ENCODE peak calls at places on chromosomes 4 and X, in nine cellular contexts. One of them, this sample, is unnamed.

GRCh38 chr4:94127707-94128328 is 79.8 kb upstream of the SMARCAD1 start:
- DNase-seq in PC-3: peak; percentile 33
- DNase-seq in psoas muscle: no peak
- DNase-seq in CD8-positive, alpha-beta T cell: no peak
- DNase-seq in uterus: no peak
- DNase-seq in aorta: no peak
- DNase-seq in upper lobe of right lung: no peak
- DNase-seq in cardiac muscle cell: peak; percentile 46
- DNase-seq in bronchial epithelial cell: peak; percentile 46
- DNase-seq in this sample: no peak

GRCh38 chr4:602559-602942 is 22.8 kb upstream of the PDE6B start:
- DNase-seq in uterus: no peak
- DNase-seq in psoas muscle: no peak
- DNase-seq in aorta: no peak
- DNase-seq in CD8-positive, alpha-beta T cell: peak; percentile 54
- DNase-seq in upper lobe of right lung: peak; percentile 85
- DNase-seq in PC-3: peak; percentile 80
- DNase-seq in bronchial epithelial cell: peak; percentile 29
- DNase-seq in cardiac muscle cell: peak; percentile 80
- DNase-seq in this sample: peak; percentile 67

GRCh38 chrX:11193035-11193469 is 81.9 kb downstream of the HCCS start:
- DNase-seq in PC-3: peak; percentile 53
- DNase-seq in psoas muscle: no peak
- DNase-seq in uterus: no peak
- DNase-seq in cardiac muscle cell: no peak
- DNase-seq in aorta: no peak
- DNase-seq in CD8-positive, alpha-beta T cell: no peak
- DNase-seq in bronchial epithelial cell: peak; percentile 81
- DNase-seq in upper lobe of right lung: no peak
- DNase-seq in this sample: no peak

GRCh38 chr4:56681158-56681848 is at the start of gene HOPX:
- DNase-seq in PC-3: peak; percentile 86
- DNase-seq in uterus: no peak
- DNase-seq in aorta: no peak
- DNase-seq in upper lobe of right lung: peak; percentile 86
- DNase-seq in psoas muscle: no peak
- DNase-seq in CD8-positive, alpha-beta T cell: no peak
- DNase-seq in cardiac muscle cell: peak; percentile 41
- DNase-seq in bronchial epithelial cell: peak; percentile 86
- DNase-seq in this sample: peak; percentile 78

GRCh38 chr4:150244600-150244999 is 166.4 kb downstream of the DCLK2 start:
- DNase-seq in PC-3: peak; percentile 52
- DNase-seq in psoas muscle: no peak
- DNase-seq in cardiac muscle cell: no peak
- DNase-seq in CD8-positive, alpha-beta T cell: no peak
- DNase-seq in uterus: no peak
- DNase-seq in upper lobe of right lung: no peak
- DNase-seq in bronchial epithelial cell: peak; percentile 24
- DNase-seq in aorta: no peak
- DNase-seq in this sample: no peak

GRCh38 chrX:21479695-21480280 is 105.6 kb downstream of the CNKSR2 start:
- DNase-seq in uterus: no peak
- DNase-seq in upper lobe of right lung: no peak
- DNase-seq in cardiac muscle cell: peak; percentile 64
- DNase-seq in aorta: no peak
- DNase-seq in CD8-positive, alpha-beta T cell: no peak
- DNase-seq in psoas muscle: no peak
- DNase-seq in PC-3: peak; percentile 76
- DNase-seq in bronchial epithelial cell: peak; percentile 44
- DNase-seq in this sample: no peak

GRCh38 chr4:40395908-40396806 is 61.0 kb downstream of the CHRNA9 start:
- DNase-seq in cardiac muscle cell: peak; percentile 23
- DNase-seq in bronchial epithelial cell: peak; percentile 75
- DNase-seq in PC-3: peak; percentile 83
- DNase-seq in aorta: no peak
- DNase-seq in upper lobe of right lung: peak; percentile 79
- DNase-seq in psoas muscle: peak; percentile 31
- DNase-seq in uterus: peak; percentile 59
- DNase-seq in CD8-positive, alpha-beta T cell: no peak
- DNase-seq in this sample: peak; percentile 40

GRCh38 chr4:23022032-23022431 is 329.3 kb downstream of the GBA3 start:
- DNase-seq in uterus: no peak
- DNase-seq in PC-3: peak; percentile 89
- DNase-seq in aorta: no peak
- DNase-seq in upper lobe of right lung: no peak
- DNase-seq in bronchial epithelial cell: peak; percentile 69
- DNase-seq in CD8-positive, alpha-beta T cell: no peak
- DNase-seq in psoas muscle: no peak
- DNase-seq in cardiac muscle cell: no peak
- DNase-seq in this sample: no peak

GRCh38 chrX:23592741-23593140 is 74.6 kb upstream of the PRDX4 start:
- DNase-seq in cardiac muscle cell: no peak
- DNase-seq in upper lobe of right lung: peak; percentile 41
- DNase-seq in aorta: no peak
- DNase-seq in bronchial epithelial cell: no peak
- DNase-seq in psoas muscle: no peak
- DNase-seq in uterus: no peak
- DNase-seq in PC-3: no peak
- DNase-seq in CD8-positive, alpha-beta T cell: no peak
- DNase-seq in this sample: no peak

GRCh38 chr4:28449080-28449479 is 1588.4 kb downstream of the STIM2 start:
- DNase-seq in CD8-positive, alpha-beta T cell: no peak
- DNase-seq in bronchial epithelial cell: no peak
- DNase-seq in aorta: no peak
- DNase-seq in cardiac muscle cell: no peak
- DNase-seq in psoas muscle: no peak
- DNase-seq in uterus: no peak
- DNase-seq in PC-3: no peak
- DNase-seq in upper lobe of right lung: no peak
- DNase-seq in this sample: no peak

GRCh38 chr4:115113382-115114106 is at the start of gene NDST4:
- DNase-seq in bronchial epithelial cell: peak; percentile 5
- DNase-seq in uterus: no peak
- DNase-seq in cardiac muscle cell: peak; percentile 32
- DNase-seq in upper lobe of right lung: no peak
- DNase-seq in CD8-positive, alpha-beta T cell: no peak
- DNase-seq in aorta: no peak
- DNase-seq in psoas muscle: no peak
- DNase-seq in PC-3: peak; percentile 36
- DNase-seq in this sample: peak; percentile 19

GRCh38 chr4:128636906-128637305 is 172.6 kb upstream of the JADE1 start:
- DNase-seq in uterus: no peak
- DNase-seq in PC-3: no peak
- DNase-seq in CD8-positive, alpha-beta T cell: no peak
- DNase-seq in upper lobe of right lung: no peak
- DNase-seq in cardiac muscle cell: no peak
- DNase-seq in aorta: no peak
- DNase-seq in bronchial epithelial cell: no peak
- DNase-seq in psoas muscle: no peak
- DNase-seq in this sample: no peak

GRCh38 chr4:37673523-37674192 is 12.5 kb downstream of the RELL1 start:
- DNase-seq in cardiac muscle cell: no peak
- DNase-seq in upper lobe of right lung: no peak
- DNase-seq in bronchial epithelial cell: no peak
- DNase-seq in uterus: no peak
- DNase-seq in CD8-positive, alpha-beta T cell: no peak
- DNase-seq in PC-3: no peak
- DNase-seq in psoas muscle: no peak
- DNase-seq in aorta: no peak
- DNase-seq in this sample: peak; percentile 30

GRCh38 chr4:37678624-37679023 is 7.6 kb downstream of the RELL1 start:
- DNase-seq in upper lobe of right lung: no peak
- DNase-seq in aorta: no peak
- DNase-seq in cardiac muscle cell: no peak
- DNase-seq in uterus: no peak
- DNase-seq in PC-3: no peak
- DNase-seq in bronchial epithelial cell: no peak
- DNase-seq in psoas muscle: no peak
- DNase-seq in CD8-positive, alpha-beta T cell: no peak
- DNase-seq in this sample: no peak

GRCh38 chr4:37680089-37680488 is 6.1 kb downstream of the RELL1 start:
- DNase-seq in upper lobe of right lung: no peak
- DNase-seq in bronchial epithelial cell: no peak
- DNase-seq in uterus: no peak
- DNase-seq in CD8-positive, alpha-beta T cell: no peak
- DNase-seq in PC-3: no peak
- DNase-seq in aorta: no peak
- DNase-seq in psoas muscle: no peak
- DNase-seq in cardiac muscle cell: no peak
- DNase-seq in this sample: no peak

GRCh38 chr4:37674446-37674845 is 11.7 kb downstream of the RELL1 start:
- DNase-seq in upper lobe of right lung: no peak
- DNase-seq in CD8-positive, alpha-beta T cell: no peak
- DNase-seq in PC-3: no peak
- DNase-seq in psoas muscle: no peak
- DNase-seq in aorta: no peak
- DNase-seq in bronchial epithelial cell: no peak
- DNase-seq in uterus: no peak
- DNase-seq in cardiac muscle cell: no peak
- DNase-seq in this sample: no peak

DNA sequence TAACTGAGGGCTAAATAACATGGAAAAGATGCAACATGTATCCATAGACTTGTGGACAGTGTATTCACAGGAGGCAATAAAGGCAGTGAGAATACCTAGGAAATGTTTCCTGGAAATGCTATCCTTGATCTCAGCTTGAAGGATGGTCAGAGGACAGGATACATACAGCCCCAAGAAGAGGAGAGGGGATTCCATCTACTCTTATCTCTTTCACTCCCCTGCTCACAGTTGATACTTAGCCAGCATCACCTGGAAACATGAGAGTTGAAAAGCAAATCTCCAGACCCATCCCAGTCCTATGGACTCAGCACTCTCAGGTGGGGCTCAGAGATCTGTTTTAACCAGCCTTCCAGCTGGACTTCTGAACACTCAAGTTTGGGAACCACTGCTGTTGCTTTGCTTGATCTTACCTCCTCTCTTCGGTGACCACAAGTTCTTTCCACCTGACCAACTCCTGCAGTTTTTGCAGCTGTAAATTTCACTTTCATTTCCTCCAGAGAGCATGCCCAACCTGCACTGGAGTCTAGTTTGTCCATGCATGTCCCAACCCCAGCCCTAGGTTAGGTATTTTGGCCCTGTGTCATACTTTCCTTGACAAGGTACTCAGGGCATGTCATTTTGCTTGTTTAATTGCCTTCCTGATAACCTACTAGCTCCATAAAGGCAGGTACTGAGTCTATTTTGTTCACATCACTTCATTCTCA is 10.4 kb downstream of the RELL1 start:
- DNase-seq in bronchial epithelial cell: peak; percentile 48
- DNase-seq in PC-3: no peak
- DNase-seq in CD8-positive, alpha-beta T cell: no peak
- DNase-seq in aorta: no peak
- DNase-seq in cardiac muscle cell: no peak
- DNase-seq in upper lobe of right lung: no peak
- DNase-seq in uterus: no peak
- DNase-seq in psoas muscle: no peak
- DNase-seq in this sample: no peak
- H3K27me3 ChIP-seq in bronchial epithelial cell: no peaks in the 10 kb centered on the region
- H3K27me3 ChIP-seq in PC-3: no peaks in the 10 kb centered on the region
- H3K27me3 ChIP-seq in CD8-positive, alpha-beta T cell: no peaks in the 10 kb centered on the region
- H3K27me3 ChIP-seq in aorta: no peaks in the 10 kb centered on the region
- H3K27me3 ChIP-seq in cardiac muscle cell: no peaks in the 10 kb centered on the region
- H3K27me3 ChIP-seq in upper lobe of right lung: no peaks in the 10 kb centered on the region
- H3K27me3 ChIP-seq in uterus: no peaks in the 10 kb centered on the region
- H3K27me3 ChIP-seq in psoas muscle: no peaks in the 10 kb centered on the region
- H3K27me3 ChIP-seq in this sample: no peaks in the 10 kb centered on the region

GRCh38 chr4:184821242-184821641 is 4.5 kb downstream of the ACSL1 start:
- DNase-seq in uterus: no peak
- DNase-seq in bronchial epithelial cell: no peak
- DNase-seq in aorta: no peak
- DNase-seq in psoas muscle: no peak
- DNase-seq in upper lobe of right lung: no peak
- DNase-seq in CD8-positive, alpha-beta T cell: no peak
- DNase-seq in cardiac muscle cell: no peak
- DNase-seq in PC-3: no peak
- DNase-seq in this sample: no peak
- H3K27me3 ChIP-seq in uterus: no peaks in the 10 kb centered on the region
- H3K27me3 ChIP-seq in bronchial epithelial cell: no peaks in the 10 kb centered on the region
- H3K27me3 ChIP-seq in aorta: no peaks in the 10 kb centered on the region
- H3K27me3 ChIP-seq in psoas muscle: no peaks in the 10 kb centered on the region
- H3K27me3 ChIP-seq in upper lobe of right lung: no peaks in the 10 kb centered on the region
- H3K27me3 ChIP-seq in CD8-positive, alpha-beta T cell: no peaks in the 10 kb centered on the region
- H3K27me3 ChIP-seq in cardiac muscle cell: peaks cover under 1% of the 10 kb centered on the region
- H3K27me3 ChIP-seq in PC-3: no peaks in the 10 kb centered on the region
- H3K27me3 ChIP-seq in this sample: no peaks in the 10 kb centered on the region

DNA sequence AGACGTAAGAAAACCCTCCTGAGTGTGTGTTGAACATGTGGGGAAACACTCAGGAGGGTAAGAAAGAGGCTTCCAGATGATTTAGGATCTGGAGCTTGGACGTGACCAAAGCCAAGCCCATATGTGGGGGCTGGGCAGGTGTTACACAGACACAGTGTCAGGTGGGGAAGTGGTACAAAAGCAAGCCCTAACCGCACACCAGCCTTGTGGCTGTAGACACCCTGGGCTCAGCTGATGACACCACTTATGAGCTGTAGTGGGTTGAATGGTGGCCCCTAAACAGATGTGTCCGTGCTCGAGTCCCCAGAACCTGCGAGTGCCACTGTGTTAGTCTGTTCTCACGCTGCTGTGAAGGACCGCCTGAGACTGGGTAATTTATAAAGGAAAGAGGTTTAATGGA is 25.0 kb upstream of the NSG1 start:
- DNase-seq in aorta: no peak
- DNase-seq in PC-3: no peak
- DNase-seq in CD8-positive, alpha-beta T cell: no peak
- DNase-seq in cardiac muscle cell: no peak
- DNase-seq in uterus: no peak
- DNase-seq in upper lobe of right lung: no peak
- DNase-seq in psoas muscle: no peak
- DNase-seq in bronchial epithelial cell: no peak
- DNase-seq in this sample: no peak
- H3K27me3 ChIP-seq in aorta: no peaks in the 10 kb centered on the region
- H3K27me3 ChIP-seq in PC-3: peaks cover 19% of the 10 kb centered on the region
- H3K27me3 ChIP-seq in CD8-positive, alpha-beta T cell: no peaks in the 10 kb centered on the region
- H3K27me3 ChIP-seq in cardiac muscle cell: no peaks in the 10 kb centered on the region
- H3K27me3 ChIP-seq in uterus: no peaks in the 10 kb centered on the region
- H3K27me3 ChIP-seq in upper lobe of right lung: peaks cover 15% of the 10 kb centered on the region
- H3K27me3 ChIP-seq in psoas muscle: no peaks in the 10 kb centered on the region
- H3K27me3 ChIP-seq in bronchial epithelial cell: no peaks in the 10 kb centered on the region
- H3K27me3 ChIP-seq in this sample: no peaks in the 10 kb centered on the region

DNA sequence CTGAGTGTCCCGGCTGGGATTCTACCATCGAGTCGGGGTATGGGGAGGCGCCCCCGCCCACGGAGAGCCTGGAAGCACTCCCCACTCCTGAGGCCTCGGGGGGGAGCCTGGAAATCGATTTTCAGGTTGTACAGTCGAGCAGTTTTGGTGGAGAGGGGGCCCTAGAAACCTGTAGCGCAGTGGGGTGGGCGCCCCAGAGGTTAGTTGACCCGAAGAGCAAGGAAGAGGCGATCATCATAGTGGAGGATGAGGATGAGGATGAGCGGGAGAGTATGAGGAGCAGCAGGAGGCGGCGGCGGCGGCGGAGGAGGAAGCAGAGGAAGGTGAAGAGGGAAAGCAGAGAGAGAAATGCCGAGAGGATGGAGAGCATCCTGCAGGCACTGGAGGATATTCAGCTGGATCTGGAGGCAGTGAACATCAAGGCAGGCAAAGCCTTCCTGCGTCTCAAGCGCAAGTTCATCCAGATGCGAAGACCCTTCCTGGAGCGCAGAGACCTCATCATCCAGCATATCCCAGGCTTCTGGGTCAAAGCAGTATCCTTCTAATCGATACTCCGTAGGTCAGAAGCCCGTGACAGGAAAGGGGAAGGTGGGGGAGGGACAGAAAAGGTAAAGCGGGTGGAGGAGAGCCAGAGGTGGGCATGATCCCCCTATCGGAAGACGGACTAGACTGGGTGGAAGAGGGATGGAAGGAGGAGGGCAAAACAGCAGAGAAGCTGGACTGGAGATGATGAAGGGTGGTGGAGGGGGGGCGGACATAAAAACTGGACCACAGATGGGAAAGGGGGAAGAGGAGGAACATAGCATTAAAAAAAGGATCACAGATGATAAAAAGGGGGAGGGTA is 828 bp downstream of the TSPYL2 start:
- DNase-seq in psoas muscle: no peak
- DNase-seq in aorta: no peak
- DNase-seq in uterus: no peak
- DNase-seq in PC-3: no peak
- DNase-seq in bronchial epithelial cell: no peak
- DNase-seq in CD8-positive, alpha-beta T cell: no peak
- DNase-seq in cardiac muscle cell: no peak
- DNase-seq in upper lobe of right lung: no peak
- DNase-seq in this sample: no peak
- H3K27me3 ChIP-seq in psoas muscle: no peaks in the 10 kb centered on the region
- H3K27me3 ChIP-seq in aorta: no peaks in the 10 kb centered on the region
- H3K27me3 ChIP-seq in uterus: no peaks in the 10 kb centered on the region
- H3K27me3 ChIP-seq in PC-3: no peaks in the 10 kb centered on the region
- H3K27me3 ChIP-seq in bronchial epithelial cell: no peaks in the 10 kb centered on the region
- H3K27me3 ChIP-seq in CD8-positive, alpha-beta T cell: no peaks in the 10 kb centered on the region
- H3K27me3 ChIP-seq in cardiac muscle cell: no peaks in the 10 kb centered on the region
- H3K27me3 ChIP-seq in upper lobe of right lung: no peaks in the 10 kb centered on the region
- H3K27me3 ChIP-seq in this sample: no peaks in the 10 kb centered on the region

This sample was measured in testis.